ENCODE peak calls at places on chromosomes 7 and 10, in nine cellular contexts. One of them, this sample, is unnamed.

GRCh38 chr10:105063796-105064195 is 422.7 kb downstream of the SORCS3 start:
- DNase-seq in amygdala: peak; percentile 5
- DNase-seq in stimulated activated CD4-positive, alpha-beta T cell treated with anti-CD3 and anti-CD28 coated beads, Interleukin-15, amount 100 ng/mL, for 1 hour: no peak
- DNase-seq in activated CD4-positive, alpha-beta T cell treated with anti-CD3 and anti-CD28 coated beads, Interleukin-2, amount 10 ng/mL, durations not matched to agents 7 days and 5 days: peak; percentile 8
- DNase-seq in HEK293T: peak; percentile 63
- DNase-seq in hepatocyte: peak; percentile 65
- DNase-seq in NCI-H82: peak; percentile 73
- DNase-seq in PC-3: peak; percentile 7
- DNase-seq in T-helper 17 cell: no peak
- DNase-seq in this sample: peak; percentile 4

GRCh38 chr7:2947381-2947780 is 96.3 kb downstream of the CARD11 start:
- DNase-seq in HEK293T: no peak
- DNase-seq in T-helper 17 cell: no peak
- DNase-seq in amygdala: no peak
- DNase-seq in NCI-H82: no peak
- DNase-seq in PC-3: no peak
- DNase-seq in activated CD4-positive, alpha-beta T cell treated with anti-CD3 and anti-CD28 coated beads, Interleukin-2, amount 10 ng/mL, durations not matched to agents 7 days and 5 days: no peak
- DNase-seq in hepatocyte: no peak
- DNase-seq in stimulated activated CD4-positive, alpha-beta T cell treated with anti-CD3 and anti-CD28 coated beads, Interleukin-15, amount 100 ng/mL, for 1 hour: no peak
- DNase-seq in this sample: no peak

GRCh38 chr7:128115326-128115820 is 84.1 kb upstream of the LRRC4 start:
- DNase-seq in stimulated activated CD4-positive, alpha-beta T cell treated with anti-CD3 and anti-CD28 coated beads, Interleukin-15, amount 100 ng/mL, for 1 hour: no peak
- DNase-seq in hepatocyte: no peak
- DNase-seq in NCI-H82: no peak
- DNase-seq in T-helper 17 cell: no peak
- DNase-seq in amygdala: no peak
- DNase-seq in HEK293T: no peak
- DNase-seq in PC-3: peak; percentile 58
- DNase-seq in activated CD4-positive, alpha-beta T cell treated with anti-CD3 and anti-CD28 coated beads, Interleukin-2, amount 10 ng/mL, durations not matched to agents 7 days and 5 days: no peak
- DNase-seq in this sample: no peak

GRCh38 chr7:45217358-45217757 is 59.8 kb downstream of the RAMP3 start:
- DNase-seq in PC-3: peak; percentile 46
- DNase-seq in T-helper 17 cell: no peak
- DNase-seq in NCI-H82: peak; percentile 74
- DNase-seq in stimulated activated CD4-positive, alpha-beta T cell treated with anti-CD3 and anti-CD28 coated beads, Interleukin-15, amount 100 ng/mL, for 1 hour: no peak
- DNase-seq in amygdala: no peak
- DNase-seq in hepatocyte: peak; percentile 22
- DNase-seq in HEK293T: peak; percentile 48
- DNase-seq in activated CD4-positive, alpha-beta T cell treated with anti-CD3 and anti-CD28 coated beads, Interleukin-2, amount 10 ng/mL, durations not matched to agents 7 days and 5 days: no peak
- DNase-seq in this sample: no peak

GRCh38 chr10:89207181-89207800 is at the start of gene CH25H:
- DNase-seq in T-helper 17 cell: peak; percentile 21
- DNase-seq in activated CD4-positive, alpha-beta T cell treated with anti-CD3 and anti-CD28 coated beads, Interleukin-2, amount 10 ng/mL, durations not matched to agents 7 days and 5 days: peak; percentile 39
- DNase-seq in NCI-H82: peak; percentile 42
- DNase-seq in stimulated activated CD4-positive, alpha-beta T cell treated with anti-CD3 and anti-CD28 coated beads, Interleukin-15, amount 100 ng/mL, for 1 hour: no peak
- DNase-seq in HEK293T: peak; percentile 59
- DNase-seq in hepatocyte: peak; percentile 78
- DNase-seq in amygdala: peak; percentile 78
- DNase-seq in PC-3: peak; percentile 14
- DNase-seq in this sample: peak; percentile 44

GRCh38 chr7:155653773-155654172 is 9.3 kb downstream of the RBM33 start:
- DNase-seq in stimulated activated CD4-positive, alpha-beta T cell treated with anti-CD3 and anti-CD28 coated beads, Interleukin-15, amount 100 ng/mL, for 1 hour: no peak
- DNase-seq in T-helper 17 cell: no peak
- DNase-seq in amygdala: no peak
- DNase-seq in HEK293T: no peak
- DNase-seq in NCI-H82: no peak
- DNase-seq in hepatocyte: no peak
- DNase-seq in PC-3: no peak
- DNase-seq in activated CD4-positive, alpha-beta T cell treated with anti-CD3 and anti-CD28 coated beads, Interleukin-2, amount 10 ng/mL, durations not matched to agents 7 days and 5 days: no peak
- DNase-seq in this sample: no peak

GRCh38 chr7:372939-373791 is 83.2 kb downstream of the FOXL3 start:
- DNase-seq in HEK293T: no peak
- DNase-seq in stimulated activated CD4-positive, alpha-beta T cell treated with anti-CD3 and anti-CD28 coated beads, Interleukin-15, amount 100 ng/mL, for 1 hour: no peak
- DNase-seq in PC-3: no peak
- DNase-seq in NCI-H82: no peak
- DNase-seq in amygdala: no peak
- DNase-seq in activated CD4-positive, alpha-beta T cell treated with anti-CD3 and anti-CD28 coated beads, Interleukin-2, amount 10 ng/mL, durations not matched to agents 7 days and 5 days: no peak
- DNase-seq in T-helper 17 cell: no peak
- DNase-seq in hepatocyte: peak; percentile 80
- DNase-seq in this sample: no peak

GRCh38 chr10:5524721-5525531 is at the start of gene CALML3:
- DNase-seq in PC-3: no peak
- DNase-seq in stimulated activated CD4-positive, alpha-beta T cell treated with anti-CD3 and anti-CD28 coated beads, Interleukin-15, amount 100 ng/mL, for 1 hour: no peak
- DNase-seq in T-helper 17 cell: no peak
- DNase-seq in NCI-H82: no peak
- DNase-seq in hepatocyte: no peak
- DNase-seq in amygdala: no peak
- DNase-seq in activated CD4-positive, alpha-beta T cell treated with anti-CD3 and anti-CD28 coated beads, Interleukin-2, amount 10 ng/mL, durations not matched to agents 7 days and 5 days: no peak
- DNase-seq in HEK293T: no peak
- DNase-seq in this sample: no peak

GRCh38 chr10:34581871-34582532 is 233.1 kb downstream of the PARD3 start:
- DNase-seq in PC-3: peak; percentile 93
- DNase-seq in amygdala: no peak
- DNase-seq in HEK293T: no peak
- DNase-seq in T-helper 17 cell: no peak
- DNase-seq in stimulated activated CD4-positive, alpha-beta T cell treated with anti-CD3 and anti-CD28 coated beads, Interleukin-15, amount 100 ng/mL, for 1 hour: no peak
- DNase-seq in activated CD4-positive, alpha-beta T cell treated with anti-CD3 and anti-CD28 coated beads, Interleukin-2, amount 10 ng/mL, durations not matched to agents 7 days and 5 days: no peak
- DNase-seq in NCI-H82: no peak
- DNase-seq in hepatocyte: no peak
- DNase-seq in this sample: no peak

GRCh38 chr10:36280886-36281499 is 638.9 kb upstream of the FZD8 start:
- DNase-seq in stimulated activated CD4-positive, alpha-beta T cell treated with anti-CD3 and anti-CD28 coated beads, Interleukin-15, amount 100 ng/mL, for 1 hour: no peak
- DNase-seq in HEK293T: no peak
- DNase-seq in amygdala: no peak
- DNase-seq in activated CD4-positive, alpha-beta T cell treated with anti-CD3 and anti-CD28 coated beads, Interleukin-2, amount 10 ng/mL, durations not matched to agents 7 days and 5 days: no peak
- DNase-seq in NCI-H82: no peak
- DNase-seq in PC-3: no peak
- DNase-seq in hepatocyte: no peak
- DNase-seq in T-helper 17 cell: no peak
- DNase-seq in this sample: no peak

GRCh38 chr10:995559-995926 is 7.3 kb downstream of the GTPBP4 start:
- DNase-seq in stimulated activated CD4-positive, alpha-beta T cell treated with anti-CD3 and anti-CD28 coated beads, Interleukin-15, amount 100 ng/mL, for 1 hour: no peak
- DNase-seq in PC-3: no peak
- DNase-seq in amygdala: no peak
- DNase-seq in hepatocyte: no peak
- DNase-seq in NCI-H82: no peak
- DNase-seq in activated CD4-positive, alpha-beta T cell treated with anti-CD3 and anti-CD28 coated beads, Interleukin-2, amount 10 ng/mL, durations not matched to agents 7 days and 5 days: no peak
- DNase-seq in HEK293T: no peak
- DNase-seq in T-helper 17 cell: no peak
- DNase-seq in this sample: no peak

GRCh38 chr7:33243319-33243881 is 114.0 kb downstream of the BBS9 start:
- DNase-seq in stimulated activated CD4-positive, alpha-beta T cell treated with anti-CD3 and anti-CD28 coated beads, Interleukin-15, amount 100 ng/mL, for 1 hour: no peak
- DNase-seq in NCI-H82: peak; percentile 65
- DNase-seq in hepatocyte: peak; percentile 55
- DNase-seq in HEK293T: peak; percentile 36
- DNase-seq in PC-3: peak; percentile 63
- DNase-seq in T-helper 17 cell: no peak
- DNase-seq in amygdala: no peak
- DNase-seq in activated CD4-positive, alpha-beta T cell treated with anti-CD3 and anti-CD28 coated beads, Interleukin-2, amount 10 ng/mL, durations not matched to agents 7 days and 5 days: no peak
- DNase-seq in this sample: peak; percentile 81

GRCh38 chr7:19009241-19009935 is 108.0 kb downstream of the TWIST1 start:
- DNase-seq in T-helper 17 cell: no peak
- DNase-seq in HEK293T: no peak
- DNase-seq in hepatocyte: no peak
- DNase-seq in PC-3: peak; percentile 58
- DNase-seq in stimulated activated CD4-positive, alpha-beta T cell treated with anti-CD3 and anti-CD28 coated beads, Interleukin-15, amount 100 ng/mL, for 1 hour: no peak
- DNase-seq in activated CD4-positive, alpha-beta T cell treated with anti-CD3 and anti-CD28 coated beads, Interleukin-2, amount 10 ng/mL, durations not matched to agents 7 days and 5 days: no peak
- DNase-seq in amygdala: no peak
- DNase-seq in NCI-H82: no peak
- DNase-seq in this sample: peak; percentile 11

GRCh38 chr7:128197586-128197985 is 43.5 kb upstream of the LEP start:
- DNase-seq in PC-3: no peak
- DNase-seq in T-helper 17 cell: no peak
- DNase-seq in amygdala: no peak
- DNase-seq in activated CD4-positive, alpha-beta T cell treated with anti-CD3 and anti-CD28 coated beads, Interleukin-2, amount 10 ng/mL, durations not matched to agents 7 days and 5 days: no peak
- DNase-seq in stimulated activated CD4-positive, alpha-beta T cell treated with anti-CD3 and anti-CD28 coated beads, Interleukin-15, amount 100 ng/mL, for 1 hour: no peak
- DNase-seq in hepatocyte: no peak
- DNase-seq in HEK293T: no peak
- DNase-seq in NCI-H82: no peak
- DNase-seq in this sample: no peak

GRCh38 chr10:964321-964987 is 23.8 kb upstream of the GTPBP4 start:
- DNase-seq in amygdala: no peak
- DNase-seq in hepatocyte: no peak
- DNase-seq in T-helper 17 cell: no peak
- DNase-seq in PC-3: peak; percentile 18
- DNase-seq in stimulated activated CD4-positive, alpha-beta T cell treated with anti-CD3 and anti-CD28 coated beads, Interleukin-15, amount 100 ng/mL, for 1 hour: no peak
- DNase-seq in HEK293T: no peak
- DNase-seq in NCI-H82: no peak
- DNase-seq in activated CD4-positive, alpha-beta T cell treated with anti-CD3 and anti-CD28 coated beads, Interleukin-2, amount 10 ng/mL, durations not matched to agents 7 days and 5 days: no peak
- DNase-seq in this sample: no peak

GRCh38 chr10:63767512-63767911 is 246.3 kb downstream of the REEP3 start:
- DNase-seq in HEK293T: no peak
- DNase-seq in amygdala: no peak
- DNase-seq in stimulated activated CD4-positive, alpha-beta T cell treated with anti-CD3 and anti-CD28 coated beads, Interleukin-15, amount 100 ng/mL, for 1 hour: no peak
- DNase-seq in NCI-H82: no peak
- DNase-seq in activated CD4-positive, alpha-beta T cell treated with anti-CD3 and anti-CD28 coated beads, Interleukin-2, amount 10 ng/mL, durations not matched to agents 7 days and 5 days: no peak
- DNase-seq in hepatocyte: no peak
- DNase-seq in PC-3: peak; percentile 71
- DNase-seq in T-helper 17 cell: no peak
- DNase-seq in this sample: no peak

GRCh38 chr10:21961847-21962246 is 41.7 kb downstream of the DNAJC1 start:
- DNase-seq in NCI-H82: no peak
- DNase-seq in HEK293T: no peak
- DNase-seq in amygdala: no peak
- DNase-seq in hepatocyte: no peak
- DNase-seq in T-helper 17 cell: no peak
- DNase-seq in PC-3: no peak
- DNase-seq in activated CD4-positive, alpha-beta T cell treated with anti-CD3 and anti-CD28 coated beads, Interleukin-2, amount 10 ng/mL, durations not matched to agents 7 days and 5 days: no peak
- DNase-seq in stimulated activated CD4-positive, alpha-beta T cell treated with anti-CD3 and anti-CD28 coated beads, Interleukin-15, amount 100 ng/mL, for 1 hour: no peak
- DNase-seq in this sample: no peak

GRCh38 chr10:35495521-35496238 is 109.5 kb upstream of the GJD4 start:
- DNase-seq in activated CD4-positive, alpha-beta T cell treated with anti-CD3 and anti-CD28 coated beads, Interleukin-2, amount 10 ng/mL, durations not matched to agents 7 days and 5 days: no peak
- DNase-seq in NCI-H82: no peak
- DNase-seq in stimulated activated CD4-positive, alpha-beta T cell treated with anti-CD3 and anti-CD28 coated beads, Interleukin-15, amount 100 ng/mL, for 1 hour: no peak
- DNase-seq in PC-3: no peak
- DNase-seq in T-helper 17 cell: no peak
- DNase-seq in hepatocyte: no peak
- DNase-seq in amygdala: no peak
- DNase-seq in HEK293T: no peak
- DNase-seq in this sample: peak; percentile 37

GRCh38 chr7:18467011-18467410 is 28.5 kb upstream of the HDAC9 start:
- DNase-seq in stimulated activated CD4-positive, alpha-beta T cell treated with anti-CD3 and anti-CD28 coated beads, Interleukin-15, amount 100 ng/mL, for 1 hour: no peak
- DNase-seq in NCI-H82: no peak
- DNase-seq in HEK293T: no peak
- DNase-seq in activated CD4-positive, alpha-beta T cell treated with anti-CD3 and anti-CD28 coated beads, Interleukin-2, amount 10 ng/mL, durations not matched to agents 7 days and 5 days: no peak
- DNase-seq in hepatocyte: no peak
- DNase-seq in amygdala: no peak
- DNase-seq in PC-3: no peak
- DNase-seq in T-helper 17 cell: no peak
- DNase-seq in this sample: no peak

GRCh38 chr7:5295039-5296014 is 12.6 kb downstream of the SLC29A4 start:
- DNase-seq in hepatocyte: no peak
- DNase-seq in T-helper 17 cell: no peak
- DNase-seq in NCI-H82: no peak
- DNase-seq in stimulated activated CD4-positive, alpha-beta T cell treated with anti-CD3 and anti-CD28 coated beads, Interleukin-15, amount 100 ng/mL, for 1 hour: no peak
- DNase-seq in amygdala: no peak
- DNase-seq in HEK293T: no peak
- DNase-seq in activated CD4-positive, alpha-beta T cell treated with anti-CD3 and anti-CD28 coated beads, Interleukin-2, amount 10 ng/mL, durations not matched to agents 7 days and 5 days: no peak
- DNase-seq in PC-3: no peak
- DNase-seq in this sample: no peak

GRCh38 chr7:151056286-151057037 is 1.2 kb downstream of the CDK5 start:
- DNase-seq in stimulated activated CD4-positive, alpha-beta T cell treated with anti-CD3 and anti-CD28 coated beads, Interleukin-15, amount 100 ng/mL, for 1 hour: no peak
- DNase-seq in hepatocyte: peak; percentile 72
- DNase-seq in NCI-H82: peak; percentile 29
- DNase-seq in amygdala: no peak
- DNase-seq in T-helper 17 cell: no peak
- DNase-seq in activated CD4-positive, alpha-beta T cell treated with anti-CD3 and anti-CD28 coated beads, Interleukin-2, amount 10 ng/mL, durations not matched to agents 7 days and 5 days: no peak
- DNase-seq in HEK293T: no peak
- DNase-seq in PC-3: peak; percentile 20
- DNase-seq in this sample: no peak

GRCh38 chr10:33335800-33336605 is 1.5 kb upstream of the NRP1 start:
- DNase-seq in PC-3: peak; percentile 100
- DNase-seq in stimulated activated CD4-positive, alpha-beta T cell treated with anti-CD3 and anti-CD28 coated beads, Interleukin-15, amount 100 ng/mL, for 1 hour: no peak
- DNase-seq in hepatocyte: peak; percentile 67
- DNase-seq in NCI-H82: no peak
- DNase-seq in amygdala: peak; percentile 14
- DNase-seq in activated CD4-positive, alpha-beta T cell treated with anti-CD3 and anti-CD28 coated beads, Interleukin-2, amount 10 ng/mL, durations not matched to agents 7 days and 5 days: no peak
- DNase-seq in HEK293T: peak; percentile 12
- DNase-seq in T-helper 17 cell: no peak
- DNase-seq in this sample: peak; percentile 57

GRCh38 chr7:67937717-67938191 is 941.1 kb downstream of the TYW1 start:
- DNase-seq in PC-3: peak; percentile 1
- DNase-seq in T-helper 17 cell: no peak
- DNase-seq in HEK293T: no peak
- DNase-seq in amygdala: no peak
- DNase-seq in activated CD4-positive, alpha-beta T cell treated with anti-CD3 and anti-CD28 coated beads, Interleukin-2, amount 10 ng/mL, durations not matched to agents 7 days and 5 days: no peak
- DNase-seq in stimulated activated CD4-positive, alpha-beta T cell treated with anti-CD3 and anti-CD28 coated beads, Interleukin-15, amount 100 ng/mL, for 1 hour: no peak
- DNase-seq in hepatocyte: peak; percentile 60
- DNase-seq in NCI-H82: no peak
- DNase-seq in this sample: peak; percentile 42

GRCh38 chr10:101485681-101486554 is 102.1 kb downstream of the POLL start:
- DNase-seq in T-helper 17 cell: no peak
- DNase-seq in NCI-H82: peak; percentile 98
- DNase-seq in PC-3: no peak
- DNase-seq in hepatocyte: peak; percentile 9
- DNase-seq in stimulated activated CD4-positive, alpha-beta T cell treated with anti-CD3 and anti-CD28 coated beads, Interleukin-15, amount 100 ng/mL, for 1 hour: no peak
- DNase-seq in amygdala: peak; percentile 14
- DNase-seq in HEK293T: peak; percentile 67
- DNase-seq in activated CD4-positive, alpha-beta T cell treated with anti-CD3 and anti-CD28 coated beads, Interleukin-2, amount 10 ng/mL, durations not matched to agents 7 days and 5 days: no peak
- DNase-seq in this sample: no peak

GRCh38 chr10:65065278-65065677 is 1544.1 kb downstream of the REEP3 start:
- DNase-seq in HEK293T: no peak
- DNase-seq in NCI-H82: no peak
- DNase-seq in PC-3: no peak
- DNase-seq in T-helper 17 cell: no peak
- DNase-seq in activated CD4-positive, alpha-beta T cell treated with anti-CD3 and anti-CD28 coated beads, Interleukin-2, amount 10 ng/mL, durations not matched to agents 7 days and 5 days: no peak
- DNase-seq in hepatocyte: no peak
- DNase-seq in amygdala: no peak
- DNase-seq in stimulated activated CD4-positive, alpha-beta T cell treated with anti-CD3 and anti-CD28 coated beads, Interleukin-15, amount 100 ng/mL, for 1 hour: no peak
- DNase-seq in this sample: no peak

This sample was measured in T47D.